ENCODE peak calls at places on chromosomes 3 and 15, in seven cellular contexts. Q is A673; J is MM.1S; K is HCT116; Y is CD8-positive, alpha-beta T cell; B is fibroblast of lung; G is GM12865. F is an unnamed sample.

GRCh38 chr15:67187351-67187854 is 67.1 kb downstream of the AAGAB start:
- DNase-seq in Q (no peak), J (no peak), K (no peak), Y (no peak), B (no peak), G (no peak), F (no peak)

GRCh38 chr3:71172951-71173350 is 410.6 kb downstream of the FOXP1 start:
- DNase-seq in Q (no peak), J (no peak), K (no peak), Y (no peak), B (peak), G (no peak), F (no peak)

GRCh38 chr3:56469141-56469540 is 874 bp upstream of the ERC2 start:
- DNase-seq in Q (peak), J (no peak), K (no peak), Y (no peak), B (no peak), G (no peak), F (no peak)

GRCh38 chr15:40320931-40321371 is 2.5 kb upstream of the INAFM2 start:
- DNase-seq in Q (peak), J (peak), K (peak), Y (no peak), B (peak), G (peak), F (peak)

GRCh38 chr3:13053425-13053824 is 19.8 kb downstream of the IQSEC1 start:
- DNase-seq in Q (no peak), J (no peak), K (no peak), Y (no peak), B (no peak), G (no peak), F (no peak)

GRCh38 chr15:67064607-67065530 is 533 bp upstream of the SMAD3 start:
- DNase-seq in Q (no peak), J (no peak), K (no peak), Y (no peak), B (no peak), G (peak), F (peak)

GRCh38 chr3:21417991-21418390 is 333.0 kb downstream of the ZNF385D start:
- DNase-seq in Q (no peak), J (no peak), K (no peak), Y (no peak), B (no peak), G (no peak), F (no peak)

GRCh38 chr3:48344867-48345507 is 11.5 kb upstream of the SPINK8 start:
- DNase-seq in Q (no peak), J (no peak), K (no peak), Y (no peak), B (no peak), G (no peak), F (no peak)

GRCh38 chr3:195853930-195854478 is 42.3 kb upstream of the MUC4 start:
- DNase-seq in Q (no peak), J (no peak), K (no peak), Y (no peak), B (no peak), G (no peak), F (no peak)

GRCh38 chr3:141418751-141419150 is 50.4 kb downstream of the ZBTB38 start:
- DNase-seq in Q (no peak), J (no peak), K (no peak), Y (no peak), B (no peak), G (no peak), F (no peak)

GRCh38 chr3:24494616-24495333 is at the start of gene THRB:
- DNase-seq in Q (peak), J (peak), K (peak), Y (no peak), B (peak), G (peak), F (peak)

GRCh38 chr3:158205994-158206393 is 96.1 kb downstream of the RSRC1 start:
- DNase-seq in Q (no peak), J (no peak), K (no peak), Y (no peak), B (no peak), G (peak), F (no peak)

GRCh38 chr3:877001-877400 is 215.8 kb upstream of the CNTN6 start:
- DNase-seq in Q (no peak), J (no peak), K (no peak), Y (no peak), B (no peak), G (no peak), F (no peak)

GRCh38 chr3:61894988-61895935 is 333.9 kb downstream of the PTPRG start:
- DNase-seq in Q (peak), J (peak), K (peak), Y (peak), B (peak), G (peak), F (peak)

GRCh38 chr3:72914383-72914782 is 26.5 kb downstream of the GXYLT2 start:
- DNase-seq in Q (no peak), J (no peak), K (no peak), Y (no peak), B (no peak), G (no peak), F (no peak)

GRCh38 chr3:196440041-196440537 is 7.9 kb upstream of the UBXN7 start:
- DNase-seq in Q (peak), J (no peak), K (no peak), Y (no peak), B (peak), G (peak), F (no peak)

GRCh38 chr3:106067711-106068110 is 198.9 kb upstream of the CBLB start:
- DNase-seq in Q (no peak), J (no peak), K (no peak), Y (no peak), B (no peak), G (peak), F (no peak)

GRCh38 chr3:29693863-29694262 is 413.0 kb downstream of the RBMS3 start:
- DNase-seq in Q (peak), J (no peak), K (peak), Y (no peak), B (peak), G (no peak), F (no peak)

GRCh38 chr15:73781038-73781925 is 28.1 kb upstream of the INSYN1 start:
- DNase-seq in Q (no peak), J (peak), K (no peak), Y (no peak), B (peak), G (peak), F (no peak)

GRCh38 chr3:141632779-141633374 is 105.2 kb upstream of the RNF7 start:
- DNase-seq in Q (no peak), J (peak), K (no peak), Y (no peak), B (no peak), G (no peak), F (no peak)

GRCh38 chr3:49428697-49429100 is 425 bp downstream of the NICN1 start:
- DNase-seq in Q (no peak), J (no peak), K (no peak), Y (no peak), B (no peak), G (no peak), F (no peak)

GRCh38 chr15:49135893-49136292 is 19.5 kb downstream of the COPS2 start:
- DNase-seq in Q (no peak), J (no peak), K (no peak), Y (no peak), B (peak), G (no peak), F (no peak)

GRCh38 chr3:33439421-33440327 is 531 bp downstream of the UBP1 start:
- DNase-seq in Q (peak), J (peak), K (no peak), Y (peak), B (peak), G (peak), F (peak)

GRCh38 chr15:40456299-40456712 is 14.5 kb upstream of the CHST14 start:
- DNase-seq in Q (no peak), J (no peak), K (no peak), Y (no peak), B (no peak), G (no peak), F (no peak)

GRCh38 chr15:67385971-67386370 is 131.4 kb downstream of the IQCH start:
- DNase-seq in Q (no peak), J (no peak), K (no peak), Y (no peak), B (peak), G (no peak), F (no peak)

GRCh38 chr15:36191459-36191858 is 388.0 kb upstream of the CDIN1 start:
- DNase-seq in Q (no peak), J (no peak), K (no peak), Y (no peak), B (no peak), G (no peak), F (no peak)

GRCh38 chr3:107662586-107662985 is 139.8 kb downstream of the BBX start:
- DNase-seq in Q (no peak), J (no peak), K (no peak), Y (no peak), B (peak), G (no peak), F (no peak)

GRCh38 chr3:28745436-28745835 is 396.8 kb upstream of the AZI2 start:
- DNase-seq in Q (peak), J (no peak), K (no peak), Y (no peak), B (peak), G (no peak), F (no peak)

DNA sequence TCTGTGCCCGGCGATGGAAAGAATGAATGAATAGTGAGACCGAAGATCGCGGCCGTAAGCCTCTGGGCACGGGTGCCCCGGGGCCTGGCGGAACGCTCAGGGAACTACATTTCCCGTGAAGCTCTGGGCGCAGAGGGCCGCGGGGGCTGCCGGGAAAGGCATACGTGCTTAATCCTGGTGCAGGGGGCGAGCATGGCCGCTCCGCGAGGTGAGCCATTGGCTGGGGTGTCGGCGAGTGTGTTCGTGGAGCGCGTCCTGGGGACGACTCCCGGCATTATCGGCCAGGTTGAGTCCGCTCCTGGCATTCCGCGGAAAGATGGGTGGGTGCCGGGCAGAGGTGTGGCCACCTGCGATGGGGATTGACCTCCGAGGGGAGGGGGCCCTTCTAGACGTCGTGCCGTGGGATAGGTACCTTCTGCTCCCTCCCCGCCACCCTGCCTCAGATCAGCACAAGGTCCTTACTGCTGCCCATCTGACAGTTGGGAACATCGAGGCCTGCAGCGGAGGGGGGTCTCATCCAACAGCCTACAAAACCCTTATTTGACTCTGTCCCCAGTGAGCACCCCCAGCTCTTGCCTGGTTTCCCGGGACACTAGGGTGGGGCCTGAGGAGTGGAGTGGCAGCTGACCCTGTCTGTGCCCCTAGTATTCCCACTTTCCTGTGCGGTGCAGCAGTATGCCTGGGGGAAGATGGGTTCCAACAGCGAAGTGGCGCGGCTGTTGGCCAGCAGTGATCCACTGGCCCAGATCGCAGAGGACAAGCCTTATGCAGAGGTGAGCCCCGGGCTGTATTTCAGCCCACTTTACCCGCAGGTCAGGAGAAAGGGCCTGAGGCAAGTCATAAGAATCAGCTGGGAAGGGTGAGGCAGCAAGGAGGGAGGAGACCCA is at the start of gene MPI:
- DNase-seq in Q (peak), J (peak), K (peak), Y (peak), B (peak), G (peak), F (peak)
- TF ChIP-seq CTCF in Q (no peak), J (no peak), K (no peak), Y (no peak), B (no peak), G (no peak), F (no peak)

GRCh38 chr15:52563499-52564060 is 5.2 kb downstream of the ARPP19 start:
- DNase-seq in Q (no peak), J (no peak), K (no peak), Y (no peak), B (no peak), G (no peak), F (no peak)

GRCh38 chr15:52569244-52569585 is 385 bp upstream of the ARPP19 start:
- DNase-seq in Q (no peak), J (no peak), K (no peak), Y (no peak), B (no peak), G (no peak), F (no peak)

GRCh38 chr15:52567886-52568568 is 803 bp downstream of the ARPP19 start:
- DNase-seq in Q (peak), J (peak), K (peak), Y (peak), B (no peak), G (peak), F (no peak)

GRCh38 chr15:52566889-52567288 is 1.9 kb downstream of the ARPP19 start:
- DNase-seq in Q (no peak), J (peak), K (no peak), Y (no peak), B (no peak), G (peak), F (no peak)

DNA sequence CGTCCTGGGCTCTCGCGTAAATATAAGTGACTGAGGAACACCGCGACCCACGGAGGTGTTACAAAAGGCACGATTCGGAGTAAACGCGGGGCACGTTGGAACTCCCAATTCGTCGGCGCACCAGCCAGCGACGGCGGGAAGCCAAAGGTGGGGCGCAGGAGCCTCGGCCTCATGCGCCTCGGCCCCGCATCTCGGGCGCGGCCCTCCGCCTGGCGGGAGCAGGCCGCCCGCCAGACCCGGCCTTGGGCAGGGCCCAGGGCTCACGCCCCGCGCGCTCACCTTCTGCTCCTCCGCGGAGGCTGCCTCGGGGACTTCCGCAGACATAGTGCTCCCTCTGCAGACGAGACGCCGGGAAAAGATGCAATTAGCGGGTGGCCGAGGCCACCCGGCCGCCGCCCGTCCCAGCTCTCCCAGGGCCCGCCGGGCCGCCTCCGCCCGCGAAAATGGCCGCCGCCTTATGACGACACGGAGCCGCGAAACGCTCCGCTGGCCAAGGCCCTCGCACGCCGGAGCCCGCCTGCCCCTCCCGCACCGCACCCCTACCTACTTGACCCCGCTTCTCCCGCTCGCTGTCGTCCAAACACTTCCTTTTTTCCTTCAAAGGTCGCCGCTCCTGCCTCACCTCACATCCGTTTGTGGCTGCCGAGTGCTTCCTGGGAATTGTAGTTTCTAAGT is at the start of gene ARPP19:
- DNase-seq in Q (peak), J (peak), K (peak), Y (peak), B (peak), G (peak), F (peak)
- TF ChIP-seq CTCF in Q (no peak), J (peak), K (no peak), Y (no peak), B (no peak), G (peak), F (peak)

GRCh38 chr3:65938147-65938546 is 100.6 kb downstream of the MAGI1 start:
- DNase-seq in Q (no peak), J (no peak), K (no peak), Y (no peak), B (no peak), G (no peak), F (no peak)

GRCh38 chr3:65939184-65939583 is 99.5 kb downstream of the MAGI1 start:
- DNase-seq in Q (no peak), J (no peak), K (no peak), Y (no peak), B (no peak), G (no peak), F (no peak)

GRCh38 chr3:65935724-65936123 is 103.0 kb downstream of the MAGI1 start:
- DNase-seq in Q (no peak), J (no peak), K (no peak), Y (no peak), B (no peak), G (no peak), F (no peak)

GRCh38 chr3:65938676-65939075 is 100.0 kb downstream of the MAGI1 start:
- DNase-seq in Q (peak), J (no peak), K (no peak), Y (no peak), B (no peak), G (no peak), F (no peak)

GRCh38 chr3:65936908-65937638 is 101.6 kb downstream of the MAGI1 start:
- DNase-seq in Q (no peak), J (no peak), K (no peak), Y (no peak), B (no peak), G (no peak), F (no peak)
- TF ChIP-seq CTCF in Q (no peak), J (no peak), K (no peak), Y (no peak), B (no peak), G (no peak), F (no peak)

DNA sequence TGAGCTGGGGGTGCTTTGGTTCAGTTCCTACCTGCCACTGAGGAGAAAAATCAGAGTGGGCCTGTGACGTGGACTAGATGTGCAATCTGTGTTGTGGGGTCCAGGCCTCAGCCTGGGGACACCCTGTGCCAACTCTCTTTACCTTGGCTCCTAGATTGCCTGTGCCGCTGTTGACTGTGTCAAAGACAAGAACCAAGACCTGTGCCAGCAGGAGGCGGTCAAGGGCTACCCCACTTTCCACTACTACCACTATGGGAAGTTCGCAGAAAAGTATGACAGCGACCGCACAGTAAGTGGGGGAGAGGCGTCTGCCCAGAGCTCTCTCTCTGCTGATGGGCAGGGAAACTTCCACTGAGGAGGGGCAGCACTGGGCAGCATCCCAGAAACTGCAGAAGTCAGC is 40.6 kb upstream of the SEC22A start:
- DNase-seq in Q (no peak), J (no peak), K (no peak), Y (no peak), B (no peak), G (no peak), F (no peak)
- TF ChIP-seq CTCF in Q (peak), J (no peak), K (peak), Y (no peak), B (no peak), G (no peak), F (no peak)

GRCh38 chr15:65926459-65926858 is 57.2 kb downstream of the RAB11A start:
- DNase-seq in Q (no peak), J (no peak), K (no peak), Y (no peak), B (no peak), G (no peak), F (no peak)

GRCh38 chr15:65926899-65927298 is 57.6 kb downstream of the RAB11A start:
- DNase-seq in Q (no peak), J (no peak), K (no peak), Y (no peak), B (no peak), G (peak), F (peak)

GRCh38 chr15:65925338-65925737 is 56.0 kb downstream of the RAB11A start:
- DNase-seq in Q (no peak), J (no peak), K (no peak), Y (no peak), B (no peak), G (no peak), F (no peak)

GRCh38 chr15:65929573-65929972 is 60.3 kb downstream of the RAB11A start:
- DNase-seq in Q (no peak), J (no peak), K (no peak), Y (no peak), B (no peak), G (no peak), F (no peak)

DNA sequence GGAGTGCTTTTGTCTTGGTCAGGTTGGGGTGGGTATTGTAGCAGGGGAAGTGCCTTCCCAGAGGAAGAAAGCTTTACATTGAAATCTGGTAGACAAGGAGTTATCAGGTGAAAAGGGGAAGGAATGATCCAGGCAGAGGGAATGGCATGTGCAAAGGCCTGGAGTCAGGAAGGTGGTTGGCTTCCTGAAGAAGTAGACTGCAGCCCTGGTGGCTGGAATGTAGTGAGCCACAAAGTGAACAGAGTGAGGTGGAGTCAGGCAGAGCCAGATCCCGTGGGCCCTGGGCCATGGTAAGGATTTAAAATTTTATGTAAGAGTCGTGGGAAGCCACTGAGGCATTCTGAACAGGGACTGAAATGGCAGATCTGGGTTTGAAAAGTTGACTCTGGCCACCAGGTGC is 58.3 kb downstream of the RAB11A start:
- DNase-seq in Q (no peak), J (no peak), K (no peak), Y (no peak), B (no peak), G (no peak), F (no peak)
- TF ChIP-seq CTCF in Q (no peak), J (no peak), K (peak), Y (no peak), B (peak), G (no peak), F (no peak)

GRCh38 chr15:63915888-63916731 is 82.4 kb upstream of the HERC1 start:
- DNase-seq in Q (no peak), J (no peak), K (no peak), Y (no peak), B (peak), G (no peak), F (no peak)

GRCh38 chr15:63917588-63918316 is 84.0 kb upstream of the HERC1 start:
- DNase-seq in Q (no peak), J (no peak), K (no peak), Y (no peak), B (no peak), G (no peak), F (no peak)

GRCh38 chr15:63920504-63921178 is 86.9 kb upstream of the HERC1 start:
- DNase-seq in Q (no peak), J (no peak), K (no peak), Y (no peak), B (no peak), G (no peak), F (no peak)

GRCh38 chr15:63918317-63918672 is 84.5 kb upstream of the HERC1 start:
- DNase-seq in Q (no peak), J (no peak), K (no peak), Y (no peak), B (no peak), G (no peak), F (no peak)

GRCh38 chr15:63918901-63919348 is 85.2 kb upstream of the HERC1 start:
- DNase-seq in Q (no peak), J (no peak), K (no peak), Y (no peak), B (no peak), G (no peak), F (no peak)
- TF ChIP-seq CTCF in Q (no peak), J (no peak), K (no peak), Y (no peak), B (no peak), G (no peak), F (no peak)

GRCh38 chr3:184284696-184285095 is 8.9 kb downstream of the ECE2 start:
- DNase-seq in Q (peak), J (peak), K (peak), Y (no peak), B (peak), G (peak), F (peak)
- TF ChIP-seq CTCF in Q (peak), J (peak), K (peak), Y (no peak), B (peak), G (peak), F (peak)

GRCh38 chr3:134333522-134334181 is 40.6 kb downstream of the AMOTL2 start:
- DNase-seq in Q (peak), J (no peak), K (no peak), Y (no peak), B (peak), G (no peak), F (no peak)
- TF ChIP-seq CTCF in Q (no peak), J (no peak), K (no peak), Y (no peak), B (no peak), G (no peak), F (no peak)

GRCh38 chr3:127590593-127591477 is at the start of gene TPRA1:
- DNase-seq in Q (peak), J (peak), K (peak), Y (peak), B (peak), G (peak), F (peak)
- TF ChIP-seq CTCF in Q (peak), J (peak), K (no peak), Y (no peak), B (no peak), G (peak), F (peak)